ENCODE peak calls at places on chromosomes 6 and 20, in nine cellular contexts. S, Z, T, P, Q, G, B, I and A are unnamed samples.

GRCh38 chr6:2552648-2553154 is 198.0 kb downstream of the MYLK4 start:
- DNase-seq in Q (no peak), P (no peak), Z (no peak), B (peak; percentile 18), S (no peak), T (no peak), G (no peak), I (no peak), A (no peak)

GRCh38 chr20:45670139-45670538 is at the start of gene WFDC11:
- DNase-seq in B (no peak), P (no peak), I (no peak), Z (no peak), S (no peak), T (no peak), G (no peak), Q (no peak), A (no peak)

GRCh38 chr6:157194110-157194509 is 129.2 kb downstream of the TMEM242 start:
- DNase-seq in T (no peak), Q (no peak), B (no peak), P (no peak), G (no peak), I (no peak), Z (no peak), S (no peak), A (no peak)

GRCh38 chr6:170462366-170463020 is 90.6 kb downstream of the PSMB1 start:
- DNase-seq in B (no peak), P (no peak), T (peak; percentile 43), Z (no peak), Q (no peak), S (no peak), G (no peak), I (no peak), A (no peak)

GRCh38 chr6:106119526-106119925 is 33.4 kb downstream of the PRDM1 start:
- DNase-seq in P (no peak), S (no peak), I (no peak), Q (no peak), T (no peak), Z (no peak), G (no peak), B (no peak), A (no peak)

GRCh38 chr6:158032354-158032733 is 50.7 kb downstream of the SYNJ2 start:
- DNase-seq in Z (no peak), I (peak; percentile 60), S (no peak), Q (no peak), T (peak; percentile 36), P (no peak), B (no peak), G (no peak), A (no peak)

GRCh38 chr20:58622671-58623578 is 28.2 kb upstream of the STX16 start:
- DNase-seq in S (no peak), B (peak; percentile 33), Q (no peak), T (peak; percentile 68), I (no peak), Z (no peak), P (no peak), G (no peak), A (no peak)

GRCh38 chr6:118652051-118652699 is 784 bp upstream of the CEP85L start:
- DNase-seq in S (no peak), T (no peak), Z (no peak), P (peak; percentile 25), Q (no peak), B (no peak), G (no peak), I (no peak), A (no peak)

GRCh38 chr6:108619431-108620197 is 58.9 kb downstream of the FOXO3 start:
- DNase-seq in Q (no peak), S (no peak), Z (no peak), G (no peak), B (peak; percentile 54), P (no peak), I (no peak), T (no peak), A (no peak)

GRCh38 chr6:5763871-5764270 is 242.9 kb downstream of the NRN1 start:
- DNase-seq in T (no peak), Q (no peak), P (no peak), G (peak; percentile 5), S (no peak), Z (no peak), I (no peak), B (peak; percentile 8), A (no peak)

GRCh38 chr6:26552205-26552604 is 14.0 kb downstream of the HMGN4 start:
- DNase-seq in S (no peak), P (no peak), T (no peak), Q (no peak), B (no peak), G (no peak), Z (no peak), I (no peak), A (no peak)

GRCh38 chr20:57849126-57849867 is 139.5 kb upstream of the PMEPA1 start:
- DNase-seq in T (no peak), Q (no peak), P (no peak), G (no peak), S (no peak), Z (no peak), I (peak; percentile 13), B (no peak), A (no peak)

GRCh38 chr6:35727935-35728662 is 8.7 kb upstream of the ARMC12 start:
- DNase-seq in Q (peak; percentile 95), T (peak; percentile 98), P (peak; percentile 92), G (no peak), I (peak; percentile 99), B (peak; percentile 94), S (no peak), Z (peak; percentile 68), A (peak; percentile 90)
- TF ChIP-seq POLR2A in Q (no peak), T (peak; percentile 71), P (peak; percentile 72), G (peak; percentile 72), I (peak; percentile 52), B (no peak), S (no peak), Z (no peak), A (peak; percentile 11)

GRCh38 chr6:32637219-32637880 is at the start of gene HLA-DQA1:
- DNase-seq in Q (no peak), P (no peak), T (no peak), G (peak; percentile 91), I (no peak), Z (no peak), S (no peak), B (no peak), A (no peak)
- TF ChIP-seq POLR2A in Q (no peak), P (no peak), T (no peak), G (peak; percentile 95), I (no peak), Z (no peak), S (no peak), B (no peak), A (no peak)

DNA sequence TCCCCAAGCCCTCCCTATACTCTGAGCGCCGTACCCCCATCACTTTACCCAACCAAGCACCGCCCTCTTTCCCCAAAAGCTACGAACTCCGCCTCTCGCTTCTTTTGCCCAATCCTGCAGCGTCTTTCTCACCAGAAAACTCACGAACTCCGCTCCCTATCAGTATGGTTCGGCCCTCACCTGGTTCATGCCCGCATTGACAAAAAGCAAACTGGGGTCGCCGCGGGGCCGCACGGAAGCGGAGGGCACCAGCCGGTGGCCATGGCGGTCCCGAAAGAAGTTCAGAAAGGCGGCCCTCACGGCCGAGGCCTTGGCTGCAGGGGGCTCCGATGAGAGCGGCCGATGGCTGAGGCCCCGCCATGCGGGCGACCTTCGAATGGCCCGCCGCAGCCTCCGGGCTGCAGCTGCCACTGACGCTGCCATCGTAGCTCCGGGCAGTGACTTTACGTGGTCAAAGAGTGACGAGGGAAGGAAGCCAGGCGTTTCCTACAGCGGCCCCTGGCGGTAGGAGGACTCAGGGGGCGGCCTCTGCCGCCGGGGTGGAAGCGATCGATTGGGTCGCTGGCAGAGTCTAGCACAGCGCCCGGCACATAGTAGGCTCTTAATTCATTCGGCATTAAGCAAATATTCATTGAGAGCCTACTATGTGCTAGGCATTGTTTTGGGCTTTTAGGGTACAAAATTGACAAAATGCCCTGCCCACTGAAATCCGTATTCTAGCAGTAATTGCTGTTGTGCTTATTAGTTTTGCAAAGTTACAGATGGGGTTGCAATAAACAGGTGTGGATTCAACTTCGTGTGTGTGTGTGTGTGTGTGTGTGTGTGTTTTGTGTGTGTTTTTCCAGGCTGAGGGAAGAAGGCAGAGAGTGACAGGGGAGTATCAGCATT is at the start of gene AARS2:
- DNase-seq in P (peak; percentile 89), I (peak; percentile 90), S (peak; percentile 81), G (peak; percentile 49), B (peak; percentile 83), Q (peak; percentile 66), T (peak; percentile 89), Z (peak; percentile 82), A (peak; percentile 95)
- TF ChIP-seq POLR2A in P (peak; percentile 45), I (peak; percentile 41), S (peak; percentile 73), G (peak; percentile 99), B (peak; percentile 89), Q (peak; percentile 49), T (peak; percentile 58), Z (peak; percentile 85), A (peak; percentile 97)

DNA sequence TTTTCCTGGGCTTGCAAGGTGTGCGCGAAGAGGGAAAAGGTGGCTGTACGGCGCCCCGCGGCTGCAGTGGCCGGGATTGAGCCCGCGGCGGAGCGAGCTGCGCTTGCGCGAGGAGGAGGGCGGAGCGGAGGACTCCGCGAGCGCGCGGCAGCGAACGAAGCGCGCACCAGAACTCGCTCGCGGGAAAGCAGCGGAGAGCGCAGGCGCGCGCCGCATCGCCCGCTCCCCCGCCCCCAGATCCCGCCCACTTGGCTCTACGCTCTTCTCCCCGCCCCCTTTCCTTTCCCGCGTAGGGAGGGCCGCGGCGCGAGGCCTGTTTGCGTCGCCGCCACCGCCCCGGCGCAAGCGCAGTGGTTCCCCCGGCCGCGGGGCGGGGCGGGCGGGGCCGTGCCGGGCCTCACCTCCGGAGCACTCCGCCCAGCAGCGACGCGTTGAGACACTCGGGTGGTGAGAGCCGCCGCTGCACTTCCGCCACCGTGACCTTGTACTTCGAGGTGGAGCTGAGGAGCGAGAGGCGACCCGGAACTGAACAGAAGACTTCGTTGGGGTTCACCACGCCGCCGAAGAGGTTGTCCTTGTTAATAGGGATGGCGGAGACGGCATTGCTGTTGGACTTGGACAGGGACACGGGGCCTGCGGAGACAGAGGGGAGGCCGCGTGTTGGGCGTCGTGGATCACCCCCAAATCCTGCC is 10.6 kb downstream of the TFAP2A start:
- DNase-seq in T (peak; percentile 87), I (peak; percentile 92), P (peak; percentile 90), Q (peak; percentile 91), G (peak; percentile 79), B (peak; percentile 90), S (peak; percentile 92), Z (peak; percentile 98), A (peak; percentile 86)
- TF ChIP-seq POLR2A in T (no peak), I (no peak), P (no peak), Q (peak; percentile 90), G (peak; percentile 68), B (peak; percentile 30), S (peak; percentile 69), Z (peak; percentile 49), A (peak; percentile 70)